ENCODE peak calls at places on chromosome 19, in five cellular contexts. H, N, K, E and B are unnamed samples. For H3K9me3, the result is how much of the 10 kb centered on the place peaks cover.

GRCh38 chr19:47056416-47056815 is 8.0 kb upstream of the TMEM160 start:
- DNase-seq in H (no peak), N (no peak), K (no peak), E (no peak), B (no peak)

GRCh38 chr19:29485293-29485692 is 40.5 kb upstream of the VSTM2B start:
- DNase-seq in H (peak), N (no peak), K (no peak), E (no peak), B (no peak)

GRCh38 chr19:41434450-41434849 is 5.3 kb downstream of the DMAC2 start:
- DNase-seq in H (peak), N (no peak), K (no peak), E (no peak), B (no peak)

GRCh38 chr19:51751655-51752054 is at the start of gene FPR1:
- DNase-seq in H (no peak), N (peak), K (no peak), E (no peak), B (no peak)

GRCh38 chr19:21850636-21851255 is 14.8 kb upstream of the ZNF43 start:
- DNase-seq in H (no peak), N (no peak), K (no peak), E (no peak), B (no peak)

GRCh38 chr19:53553865-53554791 is 16.2 kb downstream of the ZNF331 start:
- DNase-seq in H (peak), N (peak), K (peak), E (peak), B (peak)

GRCh38 chr19:771332-771785 is 20.4 kb downstream of the MISP start:
- DNase-seq in H (no peak), N (no peak), K (peak), E (peak), B (no peak)

GRCh38 chr19:7904074-7905020 is 670 bp downstream of the MAP2K7 start:
- DNase-seq in H (peak), N (peak), K (no peak), E (no peak), B (no peak)

GRCh38 chr19:58330458-58330857 is 3.7 kb downstream of the ZSCAN22 start:
- DNase-seq in H (no peak), N (no peak), K (no peak), E (no peak), B (no peak)

GRCh38 chr19:6674868-6675305 is 4.9 kb upstream of the TNFSF14 start:
- DNase-seq in H (peak), N (peak), K (peak), E (peak), B (no peak)

GRCh38 chr19:5192568-5192967 is 148.0 kb downstream of the PTPRS start:
- DNase-seq in H (no peak), N (no peak), K (no peak), E (no peak), B (no peak)

GRCh38 chr19:13027557-13027956 is 32.3 kb downstream of the NFIX start:
- DNase-seq in H (peak), N (no peak), K (no peak), E (no peak), B (no peak)

GRCh38 chr19:13978306-13978705 is 26.0 kb downstream of the DCAF15 start:
- DNase-seq in H (peak), N (peak), K (no peak), E (peak), B (peak)

GRCh38 chr19:58556633-58557252 is 1.7 kb downstream of the UBE2M start:
- DNase-seq in H (no peak), N (no peak), K (no peak), E (no peak), B (no peak)

GRCh38 chr19:28168557-28168956 is 1044.4 kb downstream of the UQCRFS1 start:
- DNase-seq in H (no peak), N (no peak), K (no peak), E (no peak), B (no peak)

GRCh38 chr19:45076029-45076850 is at the start of gene ZNF296:
- DNase-seq in H (peak), N (peak), K (peak), E (peak), B (no peak)

GRCh38 chr19:13764821-13765394 is 586 bp downstream of the MRI1 start:
- DNase-seq in H (peak), N (peak), K (no peak), E (peak), B (no peak)

GRCh38 chr19:9808855-9809646 is 9.8 kb downstream of the FBXL12 start:
- DNase-seq in H (no peak), N (no peak), K (no peak), E (no peak), B (no peak)

GRCh38 chr19:4914736-4915501 is 5.6 kb downstream of the UHRF1 start:
- DNase-seq in H (peak), N (peak), K (peak), E (no peak), B (no peak)

GRCh38 chr19:18605546-18606280 is 886 bp downstream of the CRLF1 start:
- DNase-seq in H (no peak), N (no peak), K (no peak), E (no peak), B (no peak)

GRCh38 chr19:3788991-3789778 is 3.0 kb upstream of the MATK start:
- DNase-seq in H (no peak), N (no peak), K (no peak), E (no peak), B (no peak)

GRCh38 chr19:27729332-27729731 is 1483.6 kb downstream of the UQCRFS1 start:
- DNase-seq in H (no peak), N (no peak), K (no peak), E (no peak), B (no peak)

GRCh38 chr19:41386442-41386841 is 10.1 kb downstream of the TMEM91 start:
- DNase-seq in H (no peak), N (no peak), K (no peak), E (no peak), B (no peak)

GRCh38 chr19:33376423-33376822 is 2.9 kb downstream of the CEBPG start:
- DNase-seq in H (peak), N (peak), K (peak), E (peak), B (peak)

GRCh38 chr19:51887522-51888498 is at the start of gene ZNF577:
- DNase-seq in H (peak), N (peak), K (no peak), E (peak), B (peak)

GRCh38 chr19:36986131-36986530 is 70.0 kb downstream of the ZNF568 start:
- DNase-seq in H (no peak), N (no peak), K (no peak), E (no peak), B (no peak)

GRCh38 chr19:11382898-11383705 is 1.0 kb downstream of the EPOR start:
- DNase-seq in H (peak), N (peak), K (peak), E (peak), B (no peak)

GRCh38 chr19:8036438-8037099 is 16.0 kb upstream of the CCL25 start:
- DNase-seq in H (no peak), N (no peak), K (no peak), E (no peak), B (no peak)

GRCh38 chr19:27776020-27776419 is 1436.9 kb downstream of the UQCRFS1 start:
- DNase-seq in H (no peak), N (no peak), K (peak), E (no peak), B (no peak)

GRCh38 chr19:11203194-11204075 is 6.1 kb upstream of the KANK2 start:
- DNase-seq in H (peak), N (peak), K (peak), E (peak), B (peak)

GRCh38 chr19:1977116-1977515 is 36.1 kb downstream of the CSNK1G2 start:
- DNase-seq in H (peak), N (no peak), K (no peak), E (no peak), B (no peak)
- H3K27ac ChIP-seq in H (no peak), N (no peak), K (no peak), E (no peak), B (no peak)

DNA sequence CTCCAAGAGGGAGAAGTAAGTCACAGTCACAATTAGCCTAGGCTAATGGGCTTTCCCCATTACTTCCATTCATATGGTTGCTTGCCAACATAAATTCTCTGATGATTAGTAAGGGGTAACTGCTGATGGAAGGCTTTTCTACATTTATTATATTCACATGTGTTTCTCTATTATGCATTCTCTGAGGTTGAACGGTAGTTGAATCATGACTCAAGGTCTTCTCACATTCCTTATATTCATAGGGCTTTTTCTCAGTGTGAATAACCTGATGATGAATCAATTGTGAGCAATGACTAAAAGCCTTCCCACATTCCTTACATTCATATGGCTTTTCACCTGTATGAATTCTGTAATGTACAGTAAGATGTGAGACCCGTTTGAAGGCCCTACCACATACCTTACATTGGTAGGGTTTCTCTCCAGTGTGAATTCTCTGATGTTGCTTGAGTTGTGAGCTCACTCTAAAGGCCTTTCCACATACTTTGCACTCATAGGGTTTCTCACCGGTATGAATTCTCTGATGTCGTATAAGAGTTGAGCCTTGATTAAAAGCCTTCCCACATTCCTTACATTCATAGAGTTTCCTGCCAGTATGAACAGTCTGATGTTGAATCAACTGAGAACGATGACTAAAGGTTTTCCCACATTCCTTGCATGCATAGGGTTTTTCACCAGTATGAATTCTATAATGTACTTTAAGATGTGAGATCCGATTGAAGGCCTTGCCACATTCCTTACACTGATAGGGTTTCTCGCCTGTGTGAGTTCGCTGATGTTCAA is 9.3 kb downstream of the ZNF582 start:
- DNase-seq in H (no peak), N (no peak), K (no peak), E (no peak), B (no peak)
- H3K9me3 ChIP-seq in H (under half), N (under half), K (half or more), E (under half), B (half or more)

DNA sequence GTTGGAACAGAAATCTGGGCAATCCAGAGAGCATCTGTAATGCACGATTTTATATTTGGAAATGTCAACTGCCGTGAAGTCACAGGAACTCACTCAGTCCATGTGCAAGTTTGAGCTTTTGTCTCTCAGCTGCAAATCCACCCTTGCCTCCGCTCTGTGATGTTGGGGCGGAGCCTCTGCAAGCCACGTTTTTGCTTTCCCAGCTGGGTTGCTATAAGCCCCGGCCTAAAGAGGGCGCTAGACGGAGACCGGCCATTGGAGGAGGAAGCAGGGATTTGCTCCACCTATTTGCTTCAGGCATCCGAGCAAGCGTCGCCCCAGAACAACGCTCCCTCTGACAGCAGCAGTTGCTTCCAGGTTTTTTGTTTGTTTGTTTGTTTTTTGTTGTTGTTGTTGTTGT is 56.2 kb downstream of the TRPM4 start:
- DNase-seq in H (no peak), N (no peak), K (peak), E (no peak), B (no peak)
- TF ChIP-seq CTCF in H (no peak), N (no peak), K (peak), E (no peak), B (no peak)

DNA sequence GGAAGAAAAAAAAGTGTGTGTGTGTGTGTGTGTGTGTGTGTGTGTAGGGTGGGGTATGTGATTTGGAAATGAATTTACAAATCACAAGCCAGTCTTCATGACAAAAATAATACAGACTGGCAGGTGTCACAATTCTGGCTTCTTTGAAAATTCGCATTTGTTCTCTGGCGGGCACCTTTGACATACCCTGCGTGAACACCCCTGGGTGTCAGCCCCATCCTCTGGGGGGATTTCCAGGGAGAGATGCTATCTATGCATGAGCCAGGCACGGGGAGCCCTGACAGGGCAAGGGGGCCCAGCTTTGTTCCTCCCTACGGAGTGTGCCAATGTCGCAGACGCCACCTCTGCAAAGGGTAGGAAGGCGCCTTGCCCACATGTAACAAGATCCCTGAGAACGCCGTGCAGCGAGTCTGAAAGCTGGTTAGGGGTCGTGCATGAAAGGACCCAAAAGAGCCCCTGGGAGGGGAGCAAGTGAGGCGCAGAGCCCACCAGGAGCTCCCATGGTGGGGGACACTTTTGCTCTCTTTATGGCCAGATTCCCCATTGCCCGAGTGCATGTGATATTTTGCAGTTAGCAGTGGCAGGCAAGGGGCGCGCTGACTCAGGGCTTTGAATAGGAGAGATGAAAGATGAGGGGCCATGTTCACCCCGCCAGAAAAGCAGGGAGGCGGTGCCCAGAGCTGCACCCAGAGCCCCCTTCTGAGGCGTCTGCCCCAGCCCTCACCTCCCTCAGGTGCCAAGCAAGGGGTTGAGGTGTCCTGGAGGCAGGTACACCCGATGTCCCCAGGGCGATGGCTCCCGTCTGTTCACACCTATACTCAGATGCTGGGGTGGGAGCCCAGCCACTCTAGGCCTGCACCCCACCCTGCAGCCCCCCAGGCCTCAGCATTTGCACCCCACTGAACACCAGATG is 45.3 kb downstream of the KLF2 start:
- DNase-seq in H (peak), N (no peak), K (no peak), E (no peak), B (no peak)
- H3K27ac ChIP-seq in H (peak), N (no peak), K (no peak), E (no peak), B (no peak)

GRCh38 chr19:57053401-57053800 is 66.4 kb upstream of the USP29 start:
- DNase-seq in H (no peak), N (no peak), K (no peak), E (no peak), B (no peak)
- H3K9me3 ChIP-seq in H (under half), N (under half), K (half or more), E (under half), B (under half)

GRCh38 chr19:54665530-54665929 is 2.7 kb downstream of the LILRB4 start:
- DNase-seq in H (no peak), N (no peak), K (no peak), E (no peak), B (no peak)

GRCh38 chr19:54670576-54671347 is 8.0 kb downstream of the LILRB4 start:
- DNase-seq in H (no peak), N (no peak), K (no peak), E (no peak), B (no peak)

GRCh38 chr19:54673222-54673621 is 10.4 kb downstream of the LILRB4 start:
- DNase-seq in H (no peak), N (peak), K (no peak), E (no peak), B (no peak)

GRCh38 chr19:54667217-54667616 is 4.4 kb downstream of the LILRB4 start:
- DNase-seq in H (no peak), N (no peak), K (no peak), E (no peak), B (no peak)

DNA sequence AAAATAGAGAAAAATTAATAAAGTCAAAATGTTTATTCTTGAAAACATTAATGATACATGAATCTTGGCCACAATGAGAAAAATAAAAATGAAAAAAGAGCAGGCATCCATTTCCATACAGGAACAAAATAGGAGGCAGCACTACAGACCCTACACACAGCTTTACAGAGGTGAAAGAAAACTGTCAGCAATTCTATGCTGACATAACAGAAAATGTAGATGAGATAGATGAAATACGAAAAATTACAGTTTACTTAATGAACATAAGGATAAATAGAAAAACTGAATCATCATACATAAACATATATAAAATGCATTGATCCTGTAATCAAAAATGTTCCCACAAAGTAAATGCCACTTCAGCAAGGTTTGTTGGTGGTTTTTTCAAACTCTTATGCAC is 5.6 kb downstream of the LILRB4 start:
- DNase-seq in H (no peak), N (no peak), K (no peak), E (no peak), B (no peak)
- TF ChIP-seq CTCF in H (no peak), N (no peak), K (no peak), E (no peak), B (no peak)

GRCh38 chr19:38718747-38719543 is 25.3 kb downstream of the CAPN12 start:
- DNase-seq in H (peak), N (peak), K (peak), E (peak), B (no peak)
- H3K27ac ChIP-seq in H (peak), N (no peak), K (peak), E (peak), B (peak)